ENCODE peak calls at places on chromosomes 6 and 20, in seven cellular contexts. H is cardiac fibroblast, K is OCI-LY7, A is MCF 10A, U is GM12865, Q is nephron progenitor cell, E is mesothelial cell of epicardium. P is an unnamed sample.

GRCh38 chr6:42898891-42899361 is 16.9 kb upstream of the PTCRA start:
- DNase-seq in A (peak), Q (peak), E (peak), K (peak), H (peak), U (peak), P (no peak)

GRCh38 chr6:167974644-167975344 is 22.7 kb upstream of the KIF25 start:
- DNase-seq in E (no peak), K (no peak), A (no peak), Q (no peak), U (no peak), H (peak), P (no peak)

GRCh38 chr20:51305316-51306052 is 237.0 kb downstream of the NFATC2 start:
- DNase-seq in A (no peak), H (no peak), Q (no peak), E (no peak), U (no peak), K (no peak), P (no peak)

GRCh38 chr6:7241709-7242645 is 71.0 kb downstream of the SSR1 start:
- DNase-seq in A (no peak), H (no peak), E (no peak), U (peak), Q (no peak), K (no peak), P (no peak)

GRCh38 chr20:1802385-1803215 is 92.6 kb upstream of the SIRPA start:
- DNase-seq in H (peak), E (peak), K (peak), U (peak), A (peak), Q (peak), P (peak)

GRCh38 chr6:44202332-44202971 is 14.3 kb upstream of the MYMX start:
- DNase-seq in Q (no peak), A (no peak), U (no peak), H (no peak), K (no peak), E (no peak), P (no peak)

GRCh38 chr6:5782783-5783567 is 223.8 kb downstream of the NRN1 start:
- DNase-seq in A (no peak), Q (no peak), U (no peak), E (no peak), H (no peak), K (no peak), P (no peak)

GRCh38 chr20:17674722-17675518 is 7.1 kb downstream of the RRBP1 start:
- DNase-seq in U (no peak), K (no peak), A (no peak), Q (no peak), E (no peak), H (peak), P (no peak)

GRCh38 chr20:45953672-45954071 is 18.3 kb downstream of the ZNF335 start:
- DNase-seq in Q (no peak), H (no peak), U (no peak), E (no peak), A (no peak), K (no peak), P (no peak)

GRCh38 chr6:79431469-79431868 is 105.8 kb downstream of the LCA5 start:
- DNase-seq in Q (peak), H (no peak), U (peak), K (no peak), A (no peak), E (no peak), P (no peak)

GRCh38 chr6:17556014-17556413 is 44.1 kb upstream of the FAM8A1 start:
- DNase-seq in Q (no peak), E (no peak), K (no peak), U (no peak), A (no peak), H (no peak), P (no peak)

GRCh38 chr20:63253438-63254236 is 626 bp downstream of the NKAIN4 start:
- DNase-seq in E (no peak), A (no peak), U (no peak), H (no peak), Q (peak), K (no peak), P (peak)

GRCh38 chr6:87669051-87669450 is 33.0 kb downstream of the AKIRIN2 start:
- DNase-seq in H (no peak), E (no peak), Q (no peak), U (peak), A (no peak), K (no peak), P (peak)

GRCh38 chr20:36585410-36586125 is 12.2 kb downstream of the TGIF2 start:
- DNase-seq in H (peak), E (no peak), U (no peak), Q (no peak), A (peak), K (no peak), P (no peak)

GRCh38 chr20:51985013-51985415 is 182.7 kb upstream of the SALL4 start:
- DNase-seq in U (no peak), E (no peak), H (peak), K (no peak), A (peak), Q (no peak), P (no peak)

GRCh38 chr6:106512048-106512957 is 117.0 kb downstream of the RTN4IP1 start:
- DNase-seq in H (peak), E (peak), Q (peak), U (peak), K (peak), A (peak), P (peak)

GRCh38 chr6:113859349-113860164 is 2.4 kb downstream of the MARCKS start:
- DNase-seq in E (peak), H (peak), Q (no peak), U (peak), K (no peak), A (peak), P (peak)

GRCh38 chr20:12837646-12838045 is 171.1 kb upstream of the SPTLC3 start:
- DNase-seq in U (no peak), E (no peak), A (no peak), K (no peak), H (no peak), Q (no peak), P (no peak)

GRCh38 chr20:64107736-64108457 is 532 bp upstream of the NPBWR2 start:
- DNase-seq in K (peak), A (no peak), Q (no peak), H (no peak), U (no peak), E (no peak), P (no peak)

GRCh38 chr20:18904624-18905023 is 91.0 kb downstream of the SCP2D1 start:
- DNase-seq in Q (no peak), E (no peak), H (no peak), K (no peak), A (peak), U (peak), P (no peak)
- TF ChIP-seq CTCF in Q (no peak), E (no peak), H (no peak), K (peak), A (no peak), U (peak), P (peak)

GRCh38 chr20:23058240-23058639 is 8.8 kb upstream of the THBD start:
- DNase-seq in A (no peak), H (no peak), U (no peak), K (no peak), Q (no peak), E (no peak), P (no peak)
- TF ChIP-seq CTCF in A (peak), H (peak), U (no peak), K (no peak), Q (peak), E (no peak), P (peak)

DNA sequence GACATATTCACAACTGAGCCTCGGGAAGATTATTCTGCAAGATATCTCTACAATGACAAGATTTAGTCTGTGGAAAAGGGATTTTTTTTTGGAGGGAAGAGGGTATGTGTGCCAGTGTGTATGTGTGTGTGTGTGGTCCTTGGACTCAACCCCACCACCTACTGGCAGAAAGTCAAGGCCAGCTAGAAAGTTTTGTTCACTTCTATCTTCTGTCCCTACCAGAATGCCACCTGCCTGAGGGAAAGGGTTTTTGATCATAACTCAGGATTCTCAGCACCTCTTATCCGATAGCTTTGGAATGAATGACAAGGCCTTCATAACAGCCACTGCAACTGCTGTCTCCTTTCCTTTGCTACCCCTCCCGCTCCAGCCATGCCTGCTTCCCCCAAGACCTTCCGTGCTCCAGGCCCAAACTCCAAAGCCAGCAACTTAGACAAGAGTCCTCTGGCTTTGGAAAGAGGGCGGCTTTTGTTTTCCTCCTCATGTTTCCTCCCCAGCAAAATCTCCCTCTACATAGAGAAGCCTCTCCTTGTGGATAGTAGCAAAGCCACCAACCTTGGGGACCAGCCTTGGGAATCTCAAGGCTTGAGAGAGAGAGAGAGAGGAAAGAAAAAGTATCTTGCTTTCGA is 18.6 kb downstream of the BTN3A1 start:
- DNase-seq in Q (peak), H (peak), A (peak), K (peak), E (no peak), U (peak), P (no peak)
- TF ChIP-seq CTCF in Q (peak), H (peak), A (peak), K (peak), E (no peak), U (peak), P (peak)

GRCh38 chr6:160070831-160071230 is 50.8 kb upstream of the SLC22A1 start:
- DNase-seq in U (no peak), Q (no peak), H (no peak), E (no peak), A (no peak), K (no peak), P (no peak)

GRCh38 chr6:160069459-160069858 is 52.2 kb upstream of the SLC22A1 start:
- DNase-seq in K (no peak), H (no peak), Q (no peak), E (no peak), A (no peak), U (no peak), P (no peak)

GRCh38 chr6:160073272-160073671 is 48.3 kb upstream of the SLC22A1 start:
- DNase-seq in E (no peak), K (no peak), A (no peak), H (no peak), Q (no peak), U (no peak), P (no peak)

GRCh38 chr6:160070427-160070826 is 51.2 kb upstream of the SLC22A1 start:
- DNase-seq in U (no peak), H (no peak), E (no peak), K (peak), Q (no peak), A (no peak), P (no peak)

GRCh38 chr6:160071805-160072687 is 49.6 kb upstream of the SLC22A1 start:
- DNase-seq in Q (peak), H (peak), K (peak), E (no peak), A (no peak), U (no peak), P (no peak)
- TF ChIP-seq CTCF in Q (peak), H (peak), K (peak), E (no peak), A (peak), U (no peak), P (peak)

GRCh38 chr6:31652925-31653724 is 664 bp upstream of the BAG6 start:
- DNase-seq in U (peak), K (peak), E (no peak), Q (peak), H (peak), A (no peak), P (peak)
- TF ChIP-seq CTCF in U (peak), K (peak), E (no peak), Q (no peak), H (no peak), A (no peak), P (no peak)